ENCODE peak calls at places on chromosomes 7 and 10, in five cellular contexts. One of them, this sample, is unnamed.

GRCh38 chr7:36726806-36727503 is 2.7 kb upstream of the AOAH start:
- DNase-seq in AG20443: no peak
- DNase-seq in lower lobe of right lung: no peak
- DNase-seq in glutamatergic neuron: no peak
- DNase-seq in WERI-Rb-1: no peak
- DNase-seq in this sample: no peak

GRCh38 chr7:2104107-2104710 is 128.5 kb downstream of the MAD1L1 start:
- DNase-seq in AG20443: peak
- DNase-seq in lower lobe of right lung: peak
- DNase-seq in glutamatergic neuron: peak
- DNase-seq in WERI-Rb-1: peak
- DNase-seq in this sample: peak

GRCh38 chr7:152025077-152025936 is at the start of gene GALNT11:
- DNase-seq in WERI-Rb-1: peak
- DNase-seq in glutamatergic neuron: peak
- DNase-seq in AG20443: peak
- DNase-seq in lower lobe of right lung: peak
- DNase-seq in this sample: peak

GRCh38 chr10:61682323-61682722 is 19.6 kb downstream of the CABCOCO1 start:
- DNase-seq in glutamatergic neuron: no peak
- DNase-seq in lower lobe of right lung: no peak
- DNase-seq in WERI-Rb-1: no peak
- DNase-seq in AG20443: no peak
- DNase-seq in this sample: no peak

GRCh38 chr7:100679129-100679926 is 5.8 kb downstream of the GNB2 start:
- DNase-seq in WERI-Rb-1: no peak
- DNase-seq in AG20443: no peak
- DNase-seq in glutamatergic neuron: peak
- DNase-seq in lower lobe of right lung: no peak
- DNase-seq in this sample: peak

GRCh38 chr10:88702848-88703597 is 3.0 kb upstream of the LIPK start:
- DNase-seq in WERI-Rb-1: no peak
- DNase-seq in AG20443: no peak
- DNase-seq in glutamatergic neuron: no peak
- DNase-seq in lower lobe of right lung: no peak
- DNase-seq in this sample: no peak

GRCh38 chr7:54917613-54918406 is 101.0 kb upstream of the EGFR start:
- DNase-seq in lower lobe of right lung: no peak
- DNase-seq in AG20443: no peak
- DNase-seq in WERI-Rb-1: no peak
- DNase-seq in glutamatergic neuron: no peak
- DNase-seq in this sample: no peak

GRCh38 chr7:154442939-154443338 is 390.7 kb downstream of the DPP6 start:
- DNase-seq in lower lobe of right lung: no peak
- DNase-seq in WERI-Rb-1: no peak
- DNase-seq in AG20443: no peak
- DNase-seq in glutamatergic neuron: no peak
- DNase-seq in this sample: no peak

GRCh38 chr7:122887198-122887597 is 938 bp upstream of the CADPS2 start:
- DNase-seq in glutamatergic neuron: peak
- DNase-seq in AG20443: peak
- DNase-seq in lower lobe of right lung: peak
- DNase-seq in WERI-Rb-1: peak
- DNase-seq in this sample: peak

GRCh38 chr10:75657351-75657750 is 225.9 kb downstream of the LRMDA start:
- DNase-seq in AG20443: no peak
- DNase-seq in glutamatergic neuron: no peak
- DNase-seq in lower lobe of right lung: no peak
- DNase-seq in WERI-Rb-1: no peak
- DNase-seq in this sample: no peak

GRCh38 chr7:79290398-79290797 is 163.1 kb downstream of the MAGI2 start:
- DNase-seq in lower lobe of right lung: no peak
- DNase-seq in glutamatergic neuron: no peak
- DNase-seq in AG20443: no peak
- DNase-seq in WERI-Rb-1: no peak
- DNase-seq in this sample: no peak

GRCh38 chr7:25944777-25945176 is 207.2 kb upstream of the NFE2L3 start:
- DNase-seq in WERI-Rb-1: no peak
- DNase-seq in lower lobe of right lung: no peak
- DNase-seq in glutamatergic neuron: no peak
- DNase-seq in AG20443: no peak
- DNase-seq in this sample: no peak

GRCh38 chr10:101774589-101775272 is 1.2 kb downstream of the FGF8 start:
- DNase-seq in glutamatergic neuron: peak
- DNase-seq in WERI-Rb-1: no peak
- DNase-seq in lower lobe of right lung: no peak
- DNase-seq in AG20443: peak
- DNase-seq in this sample: no peak

GRCh38 chr10:130459011-130459410 is 322.8 kb downstream of the GLRX3 start:
- DNase-seq in AG20443: no peak
- DNase-seq in glutamatergic neuron: no peak
- DNase-seq in WERI-Rb-1: no peak
- DNase-seq in lower lobe of right lung: no peak
- DNase-seq in this sample: no peak

GRCh38 chr10:114856544-114857287 is 35.1 kb downstream of the FHIP2A start:
- DNase-seq in lower lobe of right lung: no peak
- DNase-seq in glutamatergic neuron: no peak
- DNase-seq in WERI-Rb-1: no peak
- DNase-seq in AG20443: peak
- DNase-seq in this sample: no peak

GRCh38 chr10:25263931-25264330 is 89.1 kb downstream of the GPR158 start:
- DNase-seq in lower lobe of right lung: no peak
- DNase-seq in glutamatergic neuron: no peak
- DNase-seq in AG20443: no peak
- DNase-seq in WERI-Rb-1: no peak
- DNase-seq in this sample: no peak

GRCh38 chr10:6176691-6177231 is 26.0 kb upstream of the PFKFB3 start:
- DNase-seq in WERI-Rb-1: no peak
- DNase-seq in AG20443: no peak
- DNase-seq in glutamatergic neuron: no peak
- DNase-seq in lower lobe of right lung: no peak
- DNase-seq in this sample: no peak

GRCh38 chr10:117201826-117202225 is 4.5 kb downstream of the KCNK18 start:
- DNase-seq in WERI-Rb-1: no peak
- DNase-seq in AG20443: no peak
- DNase-seq in glutamatergic neuron: no peak
- DNase-seq in lower lobe of right lung: no peak
- DNase-seq in this sample: no peak

GRCh38 chr10:84540022-84540616 is 211.7 kb downstream of the CCSER2 start:
- DNase-seq in lower lobe of right lung: no peak
- DNase-seq in AG20443: peak
- DNase-seq in glutamatergic neuron: no peak
- DNase-seq in WERI-Rb-1: no peak
- DNase-seq in this sample: no peak

GRCh38 chr10:106436123-106436740 is 728.3 kb downstream of the SORCS1 start:
- DNase-seq in lower lobe of right lung: no peak
- DNase-seq in AG20443: no peak
- DNase-seq in WERI-Rb-1: no peak
- DNase-seq in glutamatergic neuron: no peak
- DNase-seq in this sample: no peak

GRCh38 chr7:102175423-102176170 is 111.1 kb upstream of the SH2B2 start:
- DNase-seq in glutamatergic neuron: no peak
- DNase-seq in WERI-Rb-1: no peak
- DNase-seq in lower lobe of right lung: no peak
- DNase-seq in AG20443: no peak
- DNase-seq in this sample: no peak

GRCh38 chr10:82813856-82814255 is 938.9 kb downstream of the NRG3 start:
- DNase-seq in glutamatergic neuron: no peak
- DNase-seq in AG20443: no peak
- DNase-seq in WERI-Rb-1: no peak
- DNase-seq in lower lobe of right lung: no peak
- DNase-seq in this sample: no peak

This sample was measured in spleen.